ENCODE peak calls at places on chromosomes 4 and X, in ten cellular contexts. One of them, this sample, is unnamed.
A peak's percentile ranks its signal among the peaks of the same experiment; 100 is the strongest.

GRCh38 chr4:143517764-143518163 is 4.3 kb downstream of the SMARCA5 start:
- DNase-seq in lung: no peak
- DNase-seq in cardiac muscle cell: no peak
- DNase-seq in neural progenitor cell: no peak
- DNase-seq in HFF-Myc: no peak
- DNase-seq in breast epithelium: no peak
- DNase-seq in AG04450: no peak
- DNase-seq in MM.1S: no peak
- DNase-seq in A673: no peak
- DNase-seq in kidney epithelial cell: no peak
- DNase-seq in this sample: no peak

GRCh38 chr4:165784672-165785071 is 88.4 kb upstream of the TLL1 start:
- DNase-seq in lung: no peak
- DNase-seq in cardiac muscle cell: no peak
- DNase-seq in neural progenitor cell: no peak
- DNase-seq in HFF-Myc: peak; percentile 4
- DNase-seq in breast epithelium: no peak
- DNase-seq in AG04450: no peak
- DNase-seq in MM.1S: no peak
- DNase-seq in A673: no peak
- DNase-seq in kidney epithelial cell: no peak
- DNase-seq in this sample: no peak

GRCh38 chr4:3305610-3306371 is 13.0 kb downstream of the RGS12 start:
- DNase-seq in lung: no peak
- DNase-seq in cardiac muscle cell: no peak
- DNase-seq in neural progenitor cell: peak; percentile 45
- DNase-seq in HFF-Myc: no peak
- DNase-seq in breast epithelium: peak; percentile 6
- DNase-seq in AG04450: no peak
- DNase-seq in MM.1S: no peak
- DNase-seq in A673: peak; percentile 24
- DNase-seq in kidney epithelial cell: no peak
- DNase-seq in this sample: no peak

GRCh38 chr4:153326513-153326912 is 18.0 kb upstream of the MND1 start:
- DNase-seq in lung: no peak
- DNase-seq in cardiac muscle cell: no peak
- DNase-seq in neural progenitor cell: no peak
- DNase-seq in HFF-Myc: no peak
- DNase-seq in breast epithelium: no peak
- DNase-seq in AG04450: no peak
- DNase-seq in MM.1S: no peak
- DNase-seq in A673: no peak
- DNase-seq in kidney epithelial cell: no peak
- DNase-seq in this sample: no peak

GRCh38 chr4:180913750-180914149 is 1329.5 kb upstream of the TENM3 start:
- DNase-seq in lung: no peak
- DNase-seq in cardiac muscle cell: no peak
- DNase-seq in neural progenitor cell: peak; percentile 24
- DNase-seq in HFF-Myc: no peak
- DNase-seq in breast epithelium: no peak
- DNase-seq in AG04450: no peak
- DNase-seq in MM.1S: no peak
- DNase-seq in A673: no peak
- DNase-seq in kidney epithelial cell: peak; percentile 81
- DNase-seq in this sample: no peak

GRCh38 chr4:185709802-185710486 is 102.0 kb downstream of the SORBS2 start:
- DNase-seq in lung: no peak
- DNase-seq in cardiac muscle cell: no peak
- DNase-seq in neural progenitor cell: no peak
- DNase-seq in HFF-Myc: no peak
- DNase-seq in breast epithelium: no peak
- DNase-seq in AG04450: no peak
- DNase-seq in MM.1S: no peak
- DNase-seq in A673: no peak
- DNase-seq in kidney epithelial cell: no peak
- DNase-seq in this sample: no peak

GRCh38 chr4:169103966-169104412 is 93.9 kb upstream of the CBR4 start:
- DNase-seq in lung: no peak
- DNase-seq in cardiac muscle cell: peak; percentile 23
- DNase-seq in neural progenitor cell: peak; percentile 85
- DNase-seq in HFF-Myc: no peak
- DNase-seq in breast epithelium: no peak
- DNase-seq in AG04450: no peak
- DNase-seq in MM.1S: no peak
- DNase-seq in A673: no peak
- DNase-seq in kidney epithelial cell: no peak
- DNase-seq in this sample: no peak

GRCh38 chr4:183971938-183972490 is 66.9 kb downstream of the STOX2 start:
- DNase-seq in lung: no peak
- DNase-seq in cardiac muscle cell: no peak
- DNase-seq in neural progenitor cell: no peak
- DNase-seq in HFF-Myc: no peak
- DNase-seq in breast epithelium: no peak
- DNase-seq in AG04450: no peak
- DNase-seq in MM.1S: no peak
- DNase-seq in A673: peak; percentile 40
- DNase-seq in kidney epithelial cell: no peak
- DNase-seq in this sample: no peak

GRCh38 chr4:98509641-98510170 is 148.7 kb downstream of the TSPAN5 start:
- DNase-seq in lung: no peak
- DNase-seq in cardiac muscle cell: no peak
- DNase-seq in neural progenitor cell: no peak
- DNase-seq in HFF-Myc: no peak
- DNase-seq in breast epithelium: no peak
- DNase-seq in AG04450: no peak
- DNase-seq in MM.1S: no peak
- DNase-seq in A673: no peak
- DNase-seq in kidney epithelial cell: no peak
- DNase-seq in this sample: peak; percentile 41

GRCh38 chrX:140337263-140337662 is 167.6 kb downstream of the SOX3 start:
- DNase-seq in lung: no peak
- DNase-seq in cardiac muscle cell: no peak
- DNase-seq in neural progenitor cell: no peak
- DNase-seq in HFF-Myc: no peak
- DNase-seq in breast epithelium: no peak
- DNase-seq in AG04450: no peak
- DNase-seq in MM.1S: no peak
- DNase-seq in A673: no peak
- DNase-seq in kidney epithelial cell: no peak
- DNase-seq in this sample: no peak

GRCh38 chr4:24646777-24647460 is 62.6 kb upstream of the DHX15 start:
- DNase-seq in lung: no peak
- DNase-seq in cardiac muscle cell: no peak
- DNase-seq in neural progenitor cell: no peak
- DNase-seq in HFF-Myc: no peak
- DNase-seq in breast epithelium: no peak
- DNase-seq in AG04450: no peak
- DNase-seq in MM.1S: no peak
- DNase-seq in A673: no peak
- DNase-seq in kidney epithelial cell: no peak
- DNase-seq in this sample: no peak

GRCh38 chr4:145131848-145132247 is 33.7 kb downstream of the ABCE1 start:
- DNase-seq in lung: no peak
- DNase-seq in cardiac muscle cell: no peak
- DNase-seq in neural progenitor cell: no peak
- DNase-seq in HFF-Myc: no peak
- DNase-seq in breast epithelium: no peak
- DNase-seq in AG04450: no peak
- DNase-seq in MM.1S: no peak
- DNase-seq in A673: no peak
- DNase-seq in kidney epithelial cell: no peak
- DNase-seq in this sample: no peak

GRCh38 chr4:145132521-145133098 is 34.5 kb downstream of the ABCE1 start:
- DNase-seq in lung: no peak
- DNase-seq in cardiac muscle cell: peak; percentile 2
- DNase-seq in neural progenitor cell: no peak
- DNase-seq in HFF-Myc: no peak
- DNase-seq in breast epithelium: no peak
- DNase-seq in AG04450: no peak
- DNase-seq in MM.1S: no peak
- DNase-seq in A673: peak; percentile 10
- DNase-seq in kidney epithelial cell: no peak
- DNase-seq in this sample: peak; percentile 30

GRCh38 chr4:145130788-145131398 is 32.8 kb downstream of the ABCE1 start:
- DNase-seq in lung: peak; percentile 57
- DNase-seq in cardiac muscle cell: no peak
- DNase-seq in neural progenitor cell: no peak
- DNase-seq in HFF-Myc: no peak
- DNase-seq in breast epithelium: no peak
- DNase-seq in AG04450: peak; percentile 50
- DNase-seq in MM.1S: no peak
- DNase-seq in A673: no peak
- DNase-seq in kidney epithelial cell: no peak
- DNase-seq in this sample: peak; percentile 86

GRCh38 chr4:145125396-145125795 is 27.3 kb downstream of the ABCE1 start:
- DNase-seq in lung: no peak
- DNase-seq in cardiac muscle cell: no peak
- DNase-seq in neural progenitor cell: no peak
- DNase-seq in HFF-Myc: no peak
- DNase-seq in breast epithelium: no peak
- DNase-seq in AG04450: no peak
- DNase-seq in MM.1S: no peak
- DNase-seq in A673: no peak
- DNase-seq in kidney epithelial cell: no peak
- DNase-seq in this sample: no peak

DNA sequence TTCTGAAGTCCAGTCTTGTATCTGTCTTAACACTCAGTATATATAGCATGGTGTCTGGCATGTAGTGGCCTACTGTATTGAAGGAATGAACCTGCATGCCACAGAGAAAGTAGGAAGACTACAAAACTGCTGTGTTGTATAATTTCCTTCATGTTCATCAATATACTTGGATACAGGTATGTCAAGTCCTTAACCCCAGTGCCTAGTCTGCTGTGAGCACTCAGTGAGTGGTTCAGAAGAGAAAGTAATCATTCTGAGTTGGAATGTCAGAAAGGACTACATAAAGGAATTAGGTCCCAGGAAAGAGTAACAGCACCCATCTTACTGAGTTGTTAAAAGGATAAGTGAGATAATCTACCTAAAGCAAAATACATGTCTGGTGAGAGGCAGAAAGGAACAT is 32.0 kb downstream of the ABCE1 start:
- DNase-seq in lung: no peak
- DNase-seq in cardiac muscle cell: no peak
- DNase-seq in neural progenitor cell: no peak
- DNase-seq in HFF-Myc: no peak
- DNase-seq in breast epithelium: no peak
- DNase-seq in AG04450: no peak
- DNase-seq in MM.1S: no peak
- DNase-seq in A673: no peak
- DNase-seq in kidney epithelial cell: no peak
- DNase-seq in this sample: no peak
- TF ChIP-seq CTCF in lung: no peak
- TF ChIP-seq CTCF in cardiac muscle cell: no peak
- TF ChIP-seq CTCF in neural progenitor cell: no peak
- TF ChIP-seq CTCF in HFF-Myc: no peak
- TF ChIP-seq CTCF in breast epithelium: no peak
- TF ChIP-seq CTCF in AG04450: no peak
- TF ChIP-seq CTCF in MM.1S: no peak
- TF ChIP-seq CTCF in A673: no peak
- TF ChIP-seq CTCF in kidney epithelial cell: no peak
- TF ChIP-seq CTCF in this sample: no peak

GRCh38 chr4:8202108-8202507 is 3.0 kb downstream of the SH3TC1 start:
- DNase-seq in lung: no peak
- DNase-seq in cardiac muscle cell: no peak
- DNase-seq in neural progenitor cell: no peak
- DNase-seq in HFF-Myc: no peak
- DNase-seq in breast epithelium: no peak
- DNase-seq in AG04450: no peak
- DNase-seq in MM.1S: no peak
- DNase-seq in A673: no peak
- DNase-seq in kidney epithelial cell: no peak
- DNase-seq in this sample: no peak
- H3K4me3 ChIP-seq in lung: no peak overlapping the region
- H3K4me3 ChIP-seq in cardiac muscle cell: no peak overlapping the region
- H3K4me3 ChIP-seq in neural progenitor cell: no peak overlapping the region
- H3K4me3 ChIP-seq in HFF-Myc: no peak overlapping the region
- H3K4me3 ChIP-seq in breast epithelium: no peak overlapping the region
- H3K4me3 ChIP-seq in AG04450: no peak overlapping the region
- H3K4me3 ChIP-seq in MM.1S: no peak overlapping the region
- H3K4me3 ChIP-seq in A673: no peak overlapping the region
- H3K4me3 ChIP-seq in kidney epithelial cell: no peak overlapping the region
- H3K4me3 ChIP-seq in this sample: no peak overlapping the region

DNA sequence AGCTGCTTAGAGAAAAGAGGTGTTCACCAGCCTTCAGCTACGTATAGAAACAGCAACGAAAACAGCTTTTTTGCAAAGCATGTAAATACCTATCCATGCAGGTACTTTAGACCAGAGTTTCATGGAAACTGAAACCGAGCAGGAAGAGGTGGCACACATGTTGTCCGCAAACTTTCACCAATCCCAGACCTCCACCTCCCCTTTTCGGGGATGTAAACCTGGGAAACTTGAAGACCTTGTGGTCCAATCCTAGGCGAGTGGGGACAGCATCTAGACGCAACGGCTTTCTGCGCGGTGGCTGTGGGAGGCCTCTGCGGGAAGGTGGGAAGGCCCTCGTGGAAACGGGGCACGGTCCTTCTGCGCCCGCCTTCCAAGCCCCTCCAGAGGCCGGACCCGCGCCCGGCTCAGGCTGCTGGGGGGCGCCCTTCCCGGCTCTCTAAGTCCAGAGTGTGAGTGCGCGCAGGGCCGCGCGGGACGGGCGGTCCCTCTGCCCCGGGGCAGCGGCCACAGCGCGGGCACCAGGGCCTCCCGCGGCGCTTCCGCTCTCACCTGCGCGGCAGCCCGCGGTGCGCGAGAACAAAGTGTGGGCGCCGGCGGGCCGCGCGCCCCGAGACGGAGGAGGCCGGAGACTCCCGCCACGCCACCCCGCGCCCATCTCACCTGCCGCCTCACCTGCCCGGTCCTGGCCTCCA is 831 bp upstream of the SHROOM2 start:
- DNase-seq in lung: no peak
- DNase-seq in cardiac muscle cell: peak; percentile 39
- DNase-seq in neural progenitor cell: peak; percentile 44
- DNase-seq in HFF-Myc: no peak
- DNase-seq in breast epithelium: no peak
- DNase-seq in AG04450: no peak
- DNase-seq in MM.1S: no peak
- DNase-seq in A673: no peak
- DNase-seq in kidney epithelial cell: no peak
- DNase-seq in this sample: no peak
- TF ChIP-seq CTCF in lung: no peak
- TF ChIP-seq CTCF in cardiac muscle cell: no peak
- TF ChIP-seq CTCF in neural progenitor cell: no peak
- TF ChIP-seq CTCF in HFF-Myc: no peak
- TF ChIP-seq CTCF in breast epithelium: no peak
- TF ChIP-seq CTCF in AG04450: no peak
- TF ChIP-seq CTCF in MM.1S: no peak
- TF ChIP-seq CTCF in A673: no peak
- TF ChIP-seq CTCF in kidney epithelial cell: no peak
- TF ChIP-seq CTCF in this sample: no peak

DNA sequence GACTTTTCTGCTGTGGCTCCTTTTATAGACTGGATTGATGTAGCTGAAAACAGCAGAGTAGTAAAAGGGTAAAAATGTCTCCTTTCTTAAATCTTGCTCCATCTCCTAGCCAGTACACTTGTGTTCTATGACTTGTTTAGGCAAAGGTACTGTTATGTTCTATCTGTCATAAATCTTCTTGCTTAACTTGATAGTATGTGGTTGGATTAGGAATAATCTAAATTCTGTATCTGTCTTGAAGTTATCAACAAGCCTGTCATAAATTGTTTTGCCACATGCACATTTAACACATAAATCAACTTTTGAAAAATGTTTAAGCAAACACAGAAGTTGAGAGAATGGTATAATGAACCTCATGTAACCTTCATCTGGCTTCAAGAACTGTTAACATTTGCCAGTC is 157.0 kb downstream of the FRAS1 start:
- DNase-seq in lung: no peak
- DNase-seq in cardiac muscle cell: no peak
- DNase-seq in neural progenitor cell: no peak
- DNase-seq in HFF-Myc: no peak
- DNase-seq in breast epithelium: no peak
- DNase-seq in AG04450: no peak
- DNase-seq in MM.1S: no peak
- DNase-seq in A673: no peak
- DNase-seq in kidney epithelial cell: no peak
- DNase-seq in this sample: peak; percentile 26
- H3K4me3 ChIP-seq in lung: no peak overlapping the region
- H3K4me3 ChIP-seq in cardiac muscle cell: no peak overlapping the region
- H3K4me3 ChIP-seq in neural progenitor cell: no peak overlapping the region
- H3K4me3 ChIP-seq in HFF-Myc: no peak overlapping the region
- H3K4me3 ChIP-seq in breast epithelium: no peak overlapping the region
- H3K4me3 ChIP-seq in AG04450: no peak overlapping the region
- H3K4me3 ChIP-seq in MM.1S: no peak overlapping the region
- H3K4me3 ChIP-seq in A673: no peak overlapping the region
- H3K4me3 ChIP-seq in kidney epithelial cell: no peak overlapping the region
- H3K4me3 ChIP-seq in this sample: no peak overlapping the region